ENCODE peak calls at places on chromosomes 4 and X, in five cellular contexts. M is stimulated activated CD8-positive, alpha-beta memory T cell treated with anti-CD3 and anti-CD28 coated beads, Interleukin-4, amount 100 ng/mL, for 48 hours; P is HuH-7.5; D is NCI-H1436 treated with DMSO at 0.1 percent for 48 hours; A is activated naive CD4-positive, alpha-beta T cell treated with anti-CD3 and anti-CD28 coated beads, Interleukin-2, amount 50 U/mL, for 16 hours. Y is an unnamed sample.

GRCh38 chr4:83862471-83862870 is 326.6 kb downstream of the GPAT3 start:
- DNase-seq in P (no peak), D (no peak), A (no peak), M (no peak), Y (no peak)

GRCh38 chr4:68494688-68495087 is 47.4 kb downstream of the TMPRSS11E start:
- DNase-seq in D (no peak), M (no peak), A (no peak), P (no peak), Y (no peak)

GRCh38 chrX:153635788-153636668 is 11.0 kb upstream of the DUSP9 start:
- DNase-seq in D (no peak), M (peak), P (peak), A (no peak), Y (no peak)

GRCh38 chr4:124666496-124666895 is 46.0 kb downstream of the ANKRD50 start:
- DNase-seq in P (no peak), M (no peak), A (no peak), D (no peak), Y (no peak)

GRCh38 chr4:44985152-44985551 is 258.8 kb upstream of the GNPDA2 start:
- DNase-seq in M (no peak), A (no peak), D (no peak), P (no peak), Y (no peak)

GRCh38 chr4:145101091-145101490 is 3.0 kb downstream of the ABCE1 start:
- DNase-seq in D (no peak), A (no peak), M (no peak), P (no peak), Y (no peak)

GRCh38 chrX:397575-397974 is 10.9 kb upstream of the PPP2R3B start:
- DNase-seq in M (no peak), D (no peak), P (no peak), A (no peak), Y (no peak)

GRCh38 chr4:52577285-52577968 is 81.7 kb downstream of the USP46 start:
- DNase-seq in P (no peak), D (no peak), A (no peak), M (no peak), Y (no peak)

GRCh38 chrX:108312938-108313337 is 125.3 kb downstream of the COL4A6 start:
- DNase-seq in D (peak), M (no peak), P (no peak), A (no peak), Y (no peak)

GRCh38 chr4:76156635-76157034 is 8.4 kb upstream of the NUP54 start:
- DNase-seq in P (no peak), A (no peak), D (no peak), M (no peak), Y (no peak)

GRCh38 chr4:82611982-82612381 is 50.2 kb upstream of the TMEM150C start:
- DNase-seq in M (no peak), P (no peak), D (no peak), A (no peak), Y (no peak)

GRCh38 chr4:181364504-181364903 is 878.7 kb upstream of the TENM3 start:
- DNase-seq in P (no peak), A (no peak), D (no peak), M (no peak), Y (no peak)

GRCh38 chr4:114163051-114163450 is 183.6 kb upstream of the ARSJ start:
- DNase-seq in M (no peak), P (no peak), D (no peak), A (no peak), Y (no peak)

GRCh38 chr4:156534205-156534604 is 437.4 kb downstream of the PDGFC start:
- DNase-seq in A (no peak), D (no peak), P (no peak), M (no peak), Y (no peak)

GRCh38 chr4:138839574-138839973 is 176.0 kb upstream of the NOCT start:
- DNase-seq in M (no peak), D (no peak), P (no peak), A (no peak), Y (no peak)

GRCh38 chr4:141668200-141668599 is 31.8 kb downstream of the IL15 start:
- DNase-seq in P (no peak), A (no peak), D (no peak), M (no peak), Y (no peak)

GRCh38 chr4:108861339-108861738 is 98.5 kb upstream of the ETNPPL start:
- DNase-seq in P (no peak), A (no peak), D (no peak), M (no peak), Y (no peak)

GRCh38 chrX:43956034-43956433 is 17.2 kb downstream of the NDP start:
- DNase-seq in P (no peak), D (no peak), A (no peak), M (no peak), Y (no peak)

GRCh38 chr4:111466821-111467605 is 678.2 kb upstream of the FAM241A start:
- DNase-seq in P (no peak), A (no peak), M (no peak), D (no peak), Y (no peak)

GRCh38 chr4:91319869-91320268 is 983.9 kb upstream of the GRID2 start:
- DNase-seq in A (no peak), P (no peak), M (no peak), D (no peak), Y (no peak)

GRCh38 chr4:876780-877179 is 50.9 kb upstream of the CPLX1 start:
- DNase-seq in P (no peak), A (no peak), D (no peak), M (peak), Y (no peak)

GRCh38 chr4:107824367-107825071 is at the start of gene SGMS2:
- DNase-seq in M (peak), P (peak), D (no peak), A (peak), Y (peak)

GRCh38 chr4:986949-987688 is at the start of gene IDUA:
- DNase-seq in A (peak), M (peak), P (peak), D (no peak), Y (peak)

GRCh38 chrX:115649461-115650063 is 88.6 kb downstream of the PLS3 start:
- DNase-seq in P (no peak), A (no peak), M (no peak), D (no peak), Y (no peak)

GRCh38 chrX:46704767-46705386 is 54.0 kb downstream of the SLC9A7 start:
- DNase-seq in A (peak), M (peak), D (no peak), P (no peak), Y (peak)

GRCh38 chr4:67576538-67576937 is 18.0 kb downstream of the STAP1 start:
- DNase-seq in P (no peak), A (no peak), M (no peak), D (no peak), Y (no peak)

GRCh38 chrX:118355225-118355920 is 9.5 kb downstream of the WDR44 start:
- DNase-seq in A (no peak), D (no peak), P (no peak), M (no peak), Y (no peak)

GRCh38 chrX:48520455-48520854 is 1.2 kb upstream of the EBP start:
- DNase-seq in D (no peak), P (no peak), A (no peak), M (peak), Y (no peak)

GRCh38 chr4:145545538-145546224 is 64.0 kb downstream of the SMAD1 start:
- DNase-seq in P (no peak), D (no peak), A (no peak), M (no peak), Y (no peak)